ENCODE peak calls at places on chromosomes 4 and X, in six cellular contexts. S, X, K, A, E and W are unnamed samples.

GRCh38 chrX:50161143-50161542 is 39.7 kb downstream of the AKAP4 start:
- DNase-seq in S (no peak), K (no peak), A (no peak), E (no peak), X (no peak), W (no peak)

GRCh38 chr4:168551211-168551610 is 54.4 kb downstream of the PALLD start:
- DNase-seq in S (no peak), A (no peak), X (peak; percentile 72), K (no peak), E (no peak), W (no peak)

GRCh38 chr4:25402521-25402920 is 25.5 kb downstream of the ANAPC4 start:
- DNase-seq in X (no peak), A (no peak), K (no peak), S (no peak), E (no peak), W (no peak)

GRCh38 chr4:89657931-89658700 is 178.8 kb downstream of the SNCA start:
- DNase-seq in X (peak; percentile 31), A (no peak), S (no peak), E (no peak), K (no peak), W (peak; percentile 16)

GRCh38 chr4:158042591-158043030 is 130.2 kb downstream of the GASK1B start:
- DNase-seq in K (no peak), A (no peak), E (peak; percentile 24), X (peak; percentile 23), S (no peak), W (no peak)

GRCh38 chr4:105637409-105638258 is 70.9 kb downstream of the INTS12 start:
- DNase-seq in X (peak; percentile 40), S (peak; percentile 81), K (peak; percentile 38), E (no peak), A (peak; percentile 47), W (no peak)

GRCh38 chrX:147573266-147573665 is 338.5 kb upstream of the FMR1 start:
- DNase-seq in K (no peak), E (no peak), A (no peak), S (no peak), X (no peak), W (no peak)

GRCh38 chr4:37793562-37793961 is 32.9 kb upstream of the PGM2 start:
- DNase-seq in K (no peak), X (no peak), A (no peak), E (peak; percentile 9), S (peak; percentile 14), W (no peak)

GRCh38 chrX:112048707-112049106 is 33.9 kb downstream of the TRPC5 start:
- DNase-seq in E (no peak), S (no peak), K (no peak), A (no peak), X (no peak), W (no peak)
- TF ChIP-seq CTCF in E (no peak), S (no peak), K (no peak), A (no peak), X (no peak), W (no peak)

DNA sequence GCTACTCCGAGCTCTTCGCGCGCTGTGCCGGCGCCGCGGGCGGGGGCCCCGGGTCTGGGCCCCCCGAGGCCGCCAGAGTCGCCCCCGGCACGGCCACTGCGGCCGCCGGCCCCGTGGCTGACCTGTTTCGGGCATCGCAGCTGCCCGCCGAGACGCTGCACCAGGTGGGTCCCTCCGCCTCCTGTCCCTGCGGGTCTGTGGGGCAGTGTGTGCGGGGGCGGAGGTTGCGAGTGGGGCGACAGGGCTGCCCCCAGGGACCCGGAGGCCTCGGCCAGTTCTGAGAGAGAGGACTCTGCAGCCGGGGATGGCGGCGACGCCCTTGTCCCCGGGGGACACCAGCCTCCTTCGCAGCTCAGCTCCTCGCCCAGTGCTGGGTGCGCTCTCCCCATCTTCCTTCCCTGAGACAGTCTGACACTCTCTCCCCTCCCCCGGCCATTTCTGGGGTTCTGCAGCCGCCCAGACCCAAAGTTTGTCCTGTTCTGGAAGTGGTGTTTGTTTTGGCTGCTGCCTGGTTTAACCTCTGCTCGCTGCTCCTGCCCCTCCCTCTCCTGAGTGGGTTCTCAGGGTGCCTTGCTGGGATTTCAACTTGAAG is 609 bp downstream of the REPS2 start:
- DNase-seq in K (peak; percentile 24), A (peak; percentile 17), S (peak; percentile 19), E (no peak), X (no peak), W (no peak)
- H3K4me3 ChIP-seq in K (peak overlapping the region; percentile 44), A (peak overlapping the region; percentile 45), S (peak overlapping the region; percentile 44), E (peak overlapping the region; percentile 40), X (peak overlapping the region; percentile 55), W (peak overlapping the region; percentile 48)

GRCh38 chrX:13339607-13340006 is 19.8 kb upstream of the ATXN3L start:
- DNase-seq in E (no peak), S (peak; percentile 45), X (no peak), K (peak; percentile 21), A (no peak), W (no peak)

GRCh38 chrX:13340182-13340791 is 20.4 kb upstream of the ATXN3L start:
- DNase-seq in X (no peak), E (no peak), K (no peak), A (no peak), S (no peak), W (no peak)

GRCh38 chrX:13330446-13330845 is 10.6 kb upstream of the ATXN3L start:
- DNase-seq in X (no peak), A (no peak), S (no peak), K (no peak), E (no peak), W (no peak)

GRCh38 chrX:13338985-13339384 is 19.1 kb upstream of the ATXN3L start:
- DNase-seq in A (no peak), S (no peak), E (no peak), K (no peak), X (no peak), W (no peak)

GRCh38 chrX:13334491-13334890 is 14.6 kb upstream of the ATXN3L start:
- DNase-seq in K (no peak), E (no peak), X (no peak), A (no peak), S (no peak), W (no peak)
- TF ChIP-seq CTCF in K (no peak), E (no peak), X (no peak), A (no peak), S (no peak), W (no peak)

GRCh38 chrX:118975831-118976598 is 1.6 kb downstream of the LONRF3 start:
- DNase-seq in E (peak; percentile 35), S (peak; percentile 60), K (peak; percentile 91), A (peak; percentile 77), X (no peak), W (no peak)

GRCh38 chrX:118973389-118974087 is 880 bp upstream of the LONRF3 start:
- DNase-seq in E (no peak), A (peak; percentile 40), S (no peak), K (peak; percentile 52), X (no peak), W (no peak)

GRCh38 chrX:118974908-118975671 is 672 bp downstream of the LONRF3 start:
- DNase-seq in E (no peak), X (no peak), S (peak; percentile 53), K (peak; percentile 47), A (peak; percentile 31), W (no peak)

GRCh38 chrX:118976599-118977340 is 2.4 kb downstream of the LONRF3 start:
- DNase-seq in K (peak; percentile 45), E (no peak), A (peak; percentile 23), S (peak; percentile 74), X (no peak), W (no peak)

GRCh38 chrX:118974088-118974907 is at the start of gene LONRF3:
- DNase-seq in S (peak; percentile 83), E (peak; percentile 42), K (peak; percentile 88), A (peak; percentile 83), X (no peak), W (no peak)
- H3K4me3 ChIP-seq in S (peak within 1 kb of the TSS; percentile 17), E (no peak within 1 kb of the TSS), K (peak within 1 kb of the TSS; percentile 54), A (peak within 1 kb of the TSS; percentile 33), X (peak within 1 kb of the TSS; percentile 15), W (peak within 1 kb of the TSS; percentile 41)